ENCODE peak calls at places on chromosomes 13 and 19, in eight cellular contexts. Y is nucleus accumbens, C is tibial artery, R is heart left ventricle, T is astrocyte of the cerebellum, W is GM03348, F is ELF-1, I is fibroblast of lung. A is an unnamed sample.

GRCh38 chr13:22517544-22517943 is 663.2 kb upstream of the SGCG start:
- DNase-seq in Y (no peak), C (no peak), R (no peak), T (no peak), W (no peak), F (no peak), I (peak), A (no peak)

GRCh38 chr19:1247747-1248453 is 483 bp upstream of the MIDN start:
- DNase-seq in Y (no peak), C (peak), R (peak), T (no peak), W (no peak), F (peak), I (peak), A (no peak)

GRCh38 chr13:77521595-77522367 is 13.7 kb upstream of the SCEL start:
- DNase-seq in Y (no peak), C (no peak), R (no peak), T (peak), W (peak), F (peak), I (no peak), A (peak)

GRCh38 chr13:108268713-108269112 is 805 bp upstream of the TNFSF13B start:
- DNase-seq in Y (no peak), C (no peak), R (no peak), T (no peak), W (no peak), F (no peak), I (no peak), A (no peak)

GRCh38 chr13:30151398-30151797 is 156.0 kb downstream of the KATNAL1 start:
- DNase-seq in Y (no peak), C (no peak), R (no peak), T (no peak), W (no peak), F (no peak), I (no peak), A (no peak)

GRCh38 chr19:13906525-13906904 is 514 bp downstream of the CC2D1A start:
- DNase-seq in Y (no peak), C (no peak), R (no peak), T (no peak), W (no peak), F (no peak), I (no peak), A (no peak)

GRCh38 chr19:47509973-47510372 is 4.9 kb downstream of the NAPA start:
- DNase-seq in Y (no peak), C (peak), R (no peak), T (no peak), W (no peak), F (no peak), I (no peak), A (no peak)

GRCh38 chr13:20869540-20869939 is 33.0 kb downstream of the XPO4 start:
- DNase-seq in Y (no peak), C (no peak), R (no peak), T (no peak), W (peak), F (no peak), I (peak), A (no peak)

GRCh38 chr13:52393572-52394357 is 12.2 kb downstream of the THSD1 start:
- DNase-seq in Y (no peak), C (no peak), R (no peak), T (no peak), W (no peak), F (no peak), I (no peak), A (no peak)